ENCODE peak calls at places on chromosomes 3 and 15, in seven cellular contexts. H, O, U, Y, S, Z and X are unnamed samples.

GRCh38 chr3:157176108-157176507 is 16.2 kb upstream of the CCNL1 start:
- DNase-seq in H (no peak), O (peak; percentile 39), U (no peak), Y (no peak), S (no peak), Z (peak; percentile 54), X (no peak)

GRCh38 chr15:92597548-92597947 is 58.0 kb downstream of the FAM174B start:
- DNase-seq in H (no peak), O (no peak), U (no peak), Y (no peak), S (no peak), Z (no peak), X (no peak)

GRCh38 chr3:51813539-51813938 is 34.5 kb upstream of the IQCF6 start:
- DNase-seq in H (no peak), O (no peak), U (no peak), Y (no peak), S (no peak), Z (no peak), X (no peak)

GRCh38 chr15:57861039-57861638 is 154.6 kb downstream of the POLR2M start:
- DNase-seq in H (peak; percentile 59), O (peak; percentile 65), U (no peak), Y (peak; percentile 63), S (no peak), Z (peak; percentile 66), X (peak; percentile 18)

GRCh38 chr3:46542344-46542743 is 23.8 kb downstream of the LRRC2 start:
- DNase-seq in H (no peak), O (peak; percentile 22), U (no peak), Y (no peak), S (no peak), Z (peak; percentile 42), X (no peak)

GRCh38 chr3:111861396-111861795 is 2.3 kb downstream of the PHLDB2 start:
- DNase-seq in H (no peak), O (peak; percentile 47), U (no peak), Y (no peak), S (no peak), Z (no peak), X (no peak)

GRCh38 chr15:80105193-80105984 is 45.9 kb downstream of the ZFAND6 start:
- DNase-seq in H (no peak), O (peak; percentile 73), U (no peak), Y (no peak), S (no peak), Z (peak; percentile 89), X (no peak)

GRCh38 chr3:34073961-34074360 is 275.5 kb downstream of the PDCD6IP start:
- DNase-seq in H (no peak), O (no peak), U (no peak), Y (no peak), S (no peak), Z (no peak), X (no peak)

GRCh38 chr3:133792171-133792763 is 13.3 kb upstream of the SRPRB start:
- DNase-seq in H (peak; percentile 44), O (peak; percentile 11), U (no peak), Y (peak; percentile 67), S (no peak), Z (peak; percentile 5), X (no peak)

GRCh38 chr3:88412346-88412745 is 262.6 kb downstream of the C3orf38 start:
- DNase-seq in H (no peak), O (no peak), U (no peak), Y (no peak), S (no peak), Z (no peak), X (no peak)

GRCh38 chr15:42118650-42119531 is 24.5 kb upstream of the PLA2G4D start:
- DNase-seq in H (no peak), O (no peak), U (no peak), Y (peak; percentile 46), S (no peak), Z (no peak), X (no peak)

GRCh38 chr3:152258448-152259302 is 10.1 kb upstream of the MBNL1 start:
- DNase-seq in H (no peak), O (peak; percentile 99), U (no peak), Y (no peak), S (no peak), Z (peak; percentile 95), X (peak; percentile 97)

GRCh38 chr3:97350976-97351375 is 413.6 kb upstream of the ARL6 start:
- DNase-seq in H (no peak), O (no peak), U (no peak), Y (no peak), S (no peak), Z (no peak), X (no peak)

GRCh38 chr15:61195116-61196002 is 33.7 kb downstream of the RORA start:
- DNase-seq in H (peak; percentile 6), O (peak; percentile 32), U (no peak), Y (peak; percentile 68), S (no peak), Z (peak; percentile 43), X (peak; percentile 63)

GRCh38 chr3:155744091-155744625 is 713 bp downstream of the PLCH1 start:
- DNase-seq in H (peak; percentile 84), O (peak; percentile 46), U (peak; percentile 79), Y (peak; percentile 81), S (peak; percentile 96), Z (peak; percentile 4), X (peak; percentile 53)

GRCh38 chr3:184129012-184129411 is 6.1 kb upstream of the EIF2B5 start:
- DNase-seq in H (peak; percentile 31), O (peak; percentile 45), U (peak; percentile 70), Y (peak; percentile 74), S (peak; percentile 59), Z (peak; percentile 58), X (peak; percentile 28)

GRCh38 chr3:100982710-100983109 is 10.5 kb downstream of the ABI3BP start:
- DNase-seq in H (no peak), O (no peak), U (no peak), Y (no peak), S (no peak), Z (peak; percentile 58), X (no peak)

GRCh38 chr3:71461749-71462483 is 121.6 kb downstream of the FOXP1 start:
- DNase-seq in H (no peak), O (peak; percentile 15), U (no peak), Y (peak; percentile 29), S (no peak), Z (peak; percentile 50), X (no peak)

GRCh38 chr15:67784057-67784781 is 41.1 kb upstream of the SKOR1 start:
- DNase-seq in H (no peak), O (no peak), U (no peak), Y (peak; percentile 36), S (no peak), Z (no peak), X (no peak)

GRCh38 chr3:11810276-11810675 is 36.4 kb downstream of the TAMM41 start:
- DNase-seq in H (no peak), O (peak; percentile 56), U (no peak), Y (no peak), S (no peak), Z (peak; percentile 94), X (no peak)

GRCh38 chr15:31060429-31061140 is 40.9 kb downstream of the TRPM1 start:
- DNase-seq in H (no peak), O (no peak), U (no peak), Y (no peak), S (no peak), Z (no peak), X (no peak)

GRCh38 chr15:31062965-31063355 is 38.6 kb downstream of the TRPM1 start:
- DNase-seq in H (no peak), O (no peak), U (no peak), Y (no peak), S (no peak), Z (no peak), X (no peak)

GRCh38 chr15:31062310-31062964 is 39.1 kb downstream of the TRPM1 start:
- DNase-seq in H (no peak), O (no peak), U (no peak), Y (no peak), S (no peak), Z (no peak), X (no peak)

GRCh38 chr15:31058236-31058962 is 43.1 kb downstream of the TRPM1 start:
- DNase-seq in H (no peak), O (no peak), U (no peak), Y (no peak), S (no peak), Z (no peak), X (peak; percentile 81)
- H2AK5ac ChIP-seq in H (no peak overlapping the region), O (no peak overlapping the region), U (no peak overlapping the region), Y (no peak overlapping the region), S (no peak overlapping the region), Z (no peak overlapping the region), X (no peak overlapping the region)

DNA sequence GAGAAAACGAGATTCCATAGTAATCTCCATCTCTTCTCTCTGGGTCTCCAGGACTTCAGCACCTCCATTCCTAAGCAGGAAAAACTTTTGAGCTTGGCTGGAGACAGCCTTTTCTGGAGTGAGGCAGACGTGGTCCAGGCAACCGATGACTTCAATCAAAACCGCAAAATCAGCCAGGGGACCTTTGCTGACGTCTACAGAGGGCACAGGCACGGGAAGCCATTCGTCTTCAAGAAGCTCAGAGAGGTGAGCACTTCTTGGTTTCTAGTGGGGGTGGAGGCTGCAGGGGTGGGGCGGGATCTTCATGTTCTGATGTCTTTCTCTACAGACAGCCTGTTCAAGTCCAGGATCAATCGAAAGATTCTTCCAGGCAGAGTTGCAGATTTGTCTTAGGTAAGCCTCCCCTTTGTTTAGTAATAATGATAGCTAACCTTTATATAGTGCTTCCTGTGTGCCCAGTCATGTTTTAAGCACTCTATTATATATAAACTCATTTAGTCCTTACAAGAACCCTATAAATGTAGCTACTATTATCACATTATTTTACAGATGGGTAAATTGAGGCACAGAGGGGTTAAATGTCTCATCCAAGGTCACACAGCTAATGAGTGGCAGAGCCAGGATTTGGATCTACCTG is 35.0 kb upstream of the TATDN2 start:
- DNase-seq in H (no peak), O (peak; percentile 65), U (no peak), Y (no peak), S (no peak), Z (peak; percentile 81), X (no peak)
- H3K4me2 ChIP-seq in H (no peak overlapping the region), O (no peak overlapping the region), U (no peak overlapping the region), Y (no peak overlapping the region), S (no peak overlapping the region), Z (no peak overlapping the region), X (no peak overlapping the region)

GRCh38 chr3:178336336-178336735 is 199.9 kb upstream of the KCNMB2 start:
- DNase-seq in H (no peak), O (no peak), U (no peak), Y (no peak), S (no peak), Z (no peak), X (no peak)

GRCh38 chr3:178342111-178342510 is 194.1 kb upstream of the KCNMB2 start:
- DNase-seq in H (no peak), O (no peak), U (no peak), Y (peak; percentile 47), S (no peak), Z (no peak), X (peak; percentile 5)

GRCh38 chr3:178341636-178342035 is 194.6 kb upstream of the KCNMB2 start:
- DNase-seq in H (no peak), O (no peak), U (no peak), Y (no peak), S (no peak), Z (no peak), X (no peak)

GRCh38 chr3:178343433-178344038 is 192.7 kb upstream of the KCNMB2 start:
- DNase-seq in H (no peak), O (no peak), U (no peak), Y (no peak), S (no peak), Z (no peak), X (no peak)

GRCh38 chr3:178340523-178340922 is 195.7 kb upstream of the KCNMB2 start:
- DNase-seq in H (no peak), O (no peak), U (no peak), Y (no peak), S (no peak), Z (no peak), X (no peak)
- H2AK5ac ChIP-seq in H (no peak overlapping the region), O (no peak overlapping the region), U (no peak overlapping the region), Y (no peak overlapping the region), S (no peak overlapping the region), Z (no peak overlapping the region), X (no peak overlapping the region)

GRCh38 chr3:14640734-14641133 is 10.8 kb upstream of the CCDC174 start:
- DNase-seq in H (no peak), O (no peak), U (no peak), Y (no peak), S (no peak), Z (no peak), X (no peak)
- H3K4me2 ChIP-seq in H (no peak overlapping the region), O (no peak overlapping the region), U (no peak overlapping the region), Y (no peak overlapping the region), S (no peak overlapping the region), Z (no peak overlapping the region), X (no peak overlapping the region)